ENCODE peak calls at places on chromosomes 4 and X, in five cellular contexts. N, Y, J, B and M are unnamed samples.
A peak's percentile ranks its signal among the peaks of the same experiment; 100 is the strongest.

GRCh38 chrX:41005445-41005992 is 79.7 kb upstream of the USP9X start:
- DNase-seq in N (no peak), Y (no peak), J (no peak), B (no peak), M (no peak)

GRCh38 chr4:67320645-67321044 is 224.7 kb downstream of the CENPC start:
- DNase-seq in N (no peak), Y (no peak), J (no peak), B (no peak), M (peak; percentile 2)

GRCh38 chrX:151801980-151802379 is 67.4 kb downstream of the CNGA2 start:
- DNase-seq in N (no peak), Y (no peak), J (no peak), B (no peak), M (no peak)

GRCh38 chrX:145865082-145865481 is 47.5 kb downstream of the SLITRK2 start:
- DNase-seq in N (no peak), Y (no peak), J (no peak), B (no peak), M (no peak)

GRCh38 chr4:187618701-187619278 is 376.8 kb upstream of the ZFP42 start:
- DNase-seq in N (peak; percentile 86), Y (peak; percentile 47), J (no peak), B (no peak), M (no peak)

GRCh38 chr4:41796545-41797210 is 48.2 kb upstream of the PHOX2B start:
- DNase-seq in N (no peak), Y (no peak), J (peak; percentile 89), B (no peak), M (no peak)

GRCh38 chrX:29172880-29173279 is 585.6 kb downstream of the IL1RAPL1 start:
- DNase-seq in N (peak; percentile 62), Y (peak; percentile 27), J (no peak), B (no peak), M (peak; percentile 82)

GRCh38 chrX:100615015-100615414 is 21.6 kb downstream of the TSPAN6 start:
- DNase-seq in N (peak; percentile 68), Y (peak; percentile 67), J (peak; percentile 49), B (peak; percentile 18), M (peak; percentile 80)

GRCh38 chr4:34261799-34262314 is 1982.5 kb downstream of the ARAP2 start:
- DNase-seq in N (no peak), Y (no peak), J (peak; percentile 18), B (no peak), M (no peak)

GRCh38 chrX:23756165-23756564 is 13.1 kb upstream of the ACOT9 start:
- DNase-seq in N (peak; percentile 41), Y (peak; percentile 60), J (peak; percentile 89), B (peak; percentile 70), M (peak; percentile 80)

GRCh38 chrX:48631376-48632090 is 34.2 kb downstream of the WDR13 start:
- DNase-seq in N (peak; percentile 87), Y (peak; percentile 94), J (peak; percentile 91), B (peak; percentile 85), M (peak; percentile 93)

GRCh38 chr4:114108869-114109268 is 129.4 kb upstream of the ARSJ start:
- DNase-seq in N (peak; percentile 65), Y (peak; percentile 11), J (no peak), B (no peak), M (no peak)

GRCh38 chr4:784401-785331 is 41.3 kb downstream of the CPLX1 start:
- DNase-seq in N (no peak), Y (no peak), J (no peak), B (no peak), M (no peak)

GRCh38 chr4:26132858-26133257 is 188.0 kb upstream of the RBPJ start:
- DNase-seq in N (no peak), Y (no peak), J (no peak), B (no peak), M (no peak)

GRCh38 chr4:8295471-8295870 is 25.9 kb downstream of the HTRA3 start:
- DNase-seq in N (no peak), Y (no peak), J (no peak), B (no peak), M (no peak)

GRCh38 chr4:26566027-26566578 is 17.8 kb upstream of the TBC1D19 start:
- DNase-seq in N (no peak), Y (no peak), J (no peak), B (no peak), M (no peak)

GRCh38 chrX:13001961-13002671 is 27.2 kb downstream of the TMSB4X start:
- DNase-seq in N (peak; percentile 52), Y (no peak), J (no peak), B (no peak), M (no peak)

GRCh38 chrX:1531106-1531890 is 5.7 kb downstream of the P2RY8 start:
- DNase-seq in N (no peak), Y (no peak), J (no peak), B (no peak), M (no peak)

GRCh38 chrX:11419102-11419501 is 125.9 kb downstream of the AMELX start:
- DNase-seq in N (no peak), Y (no peak), J (no peak), B (no peak), M (no peak)

GRCh38 chr4:184807797-184808718 is 17.7 kb downstream of the ACSL1 start:
- DNase-seq in N (peak; percentile 91), Y (peak; percentile 86), J (peak; percentile 95), B (no peak), M (peak; percentile 52)

GRCh38 chr4:7526491-7526890 is 91.8 kb upstream of the PSAPL1 start:
- DNase-seq in N (no peak), Y (no peak), J (peak; percentile 32), B (no peak), M (no peak)

GRCh38 chrX:140507223-140507981 is 2.5 kb upstream of the SOX3 start:
- DNase-seq in N (no peak), Y (no peak), J (peak; percentile 44), B (no peak), M (no peak)

GRCh38 chrX:135531813-135532212 is 11.4 kb downstream of the INTS6L start:
- DNase-seq in N (no peak), Y (no peak), J (no peak), B (no peak), M (no peak)

GRCh38 chrX:11196476-11196875 is 85.3 kb downstream of the HCCS start:
- DNase-seq in N (no peak), Y (no peak), J (no peak), B (no peak), M (no peak)

GRCh38 chr4:156496797-156497196 is 474.8 kb downstream of the PDGFC start:
- DNase-seq in N (peak; percentile 55), Y (peak; percentile 87), J (no peak), B (no peak), M (no peak)

GRCh38 chrX:44972132-44972531 is 99.1 kb downstream of the KDM6A start:
- DNase-seq in N (no peak), Y (no peak), J (no peak), B (no peak), M (no peak)

GRCh38 chr4:87707279-87707918 is 57.3 kb downstream of the DMP1 start:
- DNase-seq in N (no peak), Y (no peak), J (no peak), B (no peak), M (peak; percentile 26)

GRCh38 chr4:152824561-152824960 is 44.8 kb downstream of the ARFIP1 start:
- DNase-seq in N (no peak), Y (no peak), J (no peak), B (no peak), M (no peak)

GRCh38 chr4:113404846-113405245 is 355.4 kb downstream of the ANK2 start:
- DNase-seq in N (no peak), Y (peak; percentile 63), J (no peak), B (no peak), M (no peak)

DNA sequence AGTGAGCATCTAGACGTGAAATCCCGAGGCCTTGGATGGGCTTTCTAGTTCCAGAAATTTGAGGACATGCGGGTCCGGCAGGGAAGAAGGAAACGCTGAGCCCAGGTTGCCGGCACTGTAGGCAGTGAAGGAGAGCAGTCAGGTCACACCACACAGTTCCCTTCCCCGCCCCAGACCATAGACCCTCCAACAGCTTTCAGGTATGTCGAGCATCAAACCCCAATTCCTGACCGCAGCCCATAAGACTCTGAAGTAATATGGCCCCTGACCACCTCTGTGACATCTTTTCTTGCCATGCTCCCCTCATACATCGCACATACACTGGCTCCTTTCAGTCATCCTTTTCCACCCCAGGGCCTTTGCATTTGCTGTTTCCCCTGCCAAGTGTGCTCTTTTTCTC is 23.0 kb downstream of the RTL5 start:
- DNase-seq in N (no peak), Y (no peak), J (no peak), B (no peak), M (no peak)
- H3K27ac ChIP-seq in N (no peak overlapping the region), Y (no peak overlapping the region), J (no peak overlapping the region), B (no peak overlapping the region), M (no peak overlapping the region)

DNA sequence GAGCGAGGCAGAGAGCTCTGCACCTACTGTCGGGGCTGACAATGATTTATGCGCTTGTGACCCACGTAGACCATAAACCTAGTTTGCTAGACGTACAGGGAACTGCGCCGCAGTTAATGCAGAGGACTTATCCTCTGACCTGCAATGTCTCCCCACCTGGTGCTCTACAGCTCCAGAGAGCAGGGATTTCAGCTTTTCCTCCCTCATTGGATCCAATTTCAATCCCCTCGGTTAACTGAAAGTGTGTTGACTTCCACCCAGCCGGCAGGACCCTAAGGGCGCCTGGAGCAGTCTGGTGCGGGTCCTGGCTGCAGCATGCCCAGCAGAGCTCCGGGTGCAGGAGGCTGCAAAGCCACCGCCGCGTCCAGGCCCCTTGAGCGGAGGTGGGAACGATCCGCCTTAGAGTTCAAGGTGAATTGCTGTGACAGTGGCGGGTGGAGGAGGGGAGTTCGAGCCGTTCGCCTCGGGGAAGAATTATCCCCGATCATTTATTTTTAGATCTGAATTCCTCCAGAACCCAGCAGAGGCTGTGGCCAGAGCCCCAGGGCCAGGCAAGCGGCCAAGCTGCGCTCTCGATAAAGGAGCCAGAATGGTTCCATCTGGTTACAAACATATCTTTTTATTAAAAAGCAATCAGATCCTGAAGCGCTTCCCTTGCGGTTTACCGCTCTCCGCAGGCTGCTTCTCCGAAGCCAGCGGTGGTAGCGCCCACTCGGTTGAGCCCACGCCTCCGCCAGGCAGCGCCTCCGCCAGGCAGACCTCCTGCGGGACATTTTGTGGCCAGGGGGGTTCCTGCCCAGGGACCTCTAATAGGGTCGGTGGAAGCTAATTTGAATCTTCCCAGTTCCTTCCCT is 66.0 kb downstream of the FBXO8 start:
- DNase-seq in N (peak; percentile 37), Y (peak; percentile 52), J (peak; percentile 45), B (no peak), M (peak; percentile 44)
- H3K4me3 ChIP-seq in N (peak overlapping the region; percentile 22), Y (peak overlapping the region; percentile 18), J (no peak overlapping the region), B (peak overlapping the region; percentile 24), M (peak overlapping the region; percentile 16)

GRCh38 chr4:94479358-94480141 is 27.8 kb downstream of the PDLIM5 start:
- DNase-seq in N (no peak), Y (no peak), J (no peak), B (no peak), M (no peak)

GRCh38 chr4:94472056-94472826 is 20.5 kb downstream of the PDLIM5 start:
- DNase-seq in N (peak; percentile 69), Y (peak; percentile 60), J (no peak), B (no peak), M (peak; percentile 74)

GRCh38 chr4:94480362-94480951 is 28.7 kb downstream of the PDLIM5 start:
- DNase-seq in N (no peak), Y (no peak), J (no peak), B (no peak), M (no peak)

DNA sequence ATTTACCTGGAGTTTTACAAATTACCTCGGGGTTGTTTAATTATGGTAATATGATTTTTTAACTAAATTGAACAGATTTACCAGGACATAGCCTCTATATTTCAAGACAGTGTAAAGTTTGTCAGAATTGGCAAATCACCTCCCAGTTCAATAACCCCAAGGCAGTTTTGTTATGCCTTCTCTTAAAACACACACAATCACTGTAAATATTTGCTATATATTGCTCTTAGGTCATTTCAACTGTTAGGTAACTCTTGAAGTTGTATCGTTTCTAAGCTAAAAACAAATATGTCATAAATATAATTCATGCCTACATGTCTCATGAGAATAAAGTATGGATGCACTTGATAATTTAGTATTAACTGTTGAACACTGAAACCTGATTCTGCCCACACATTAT is 24.1 kb downstream of the PDLIM5 start:
- DNase-seq in N (no peak), Y (no peak), J (no peak), B (no peak), M (no peak)
- H3K4me1 ChIP-seq in N (peaks cover 7% of the 10 kb centered on the region), Y (no peaks in the 10 kb centered on the region), J (peaks cover 6% of the 10 kb centered on the region), B (no peaks in the 10 kb centered on the region), M (peaks cover 63% of the 10 kb centered on the region)

GRCh38 chr4:78667337-78667736 is 108.8 kb upstream of the BMP2K start:
- DNase-seq in N (no peak), Y (no peak), J (no peak), B (no peak), M (no peak)
- H3K27ac ChIP-seq in N (no peak overlapping the region), Y (no peak overlapping the region), J (no peak overlapping the region), B (no peak overlapping the region), M (no peak overlapping the region)